ENCODE peak calls at places on chromosomes 13 and 19, in four cellular contexts. One of them, this sample, is unnamed.
A peak's percentile ranks its signal among the peaks of the same experiment; 100 is the strongest.

GRCh38 chr13:25249001-25249543 is 38.2 kb downstream of the MTMR6 start:
- DNase-seq in WERI-Rb-1: peak; percentile 82
- DNase-seq in lower leg skin: no peak
- DNase-seq in endodermal cell: peak; percentile 56
- DNase-seq in this sample: peak; percentile 43

GRCh38 chr13:19818223-19818842 is 35.6 kb upstream of the PSPC1 start:
- DNase-seq in WERI-Rb-1: peak; percentile 92
- DNase-seq in lower leg skin: no peak
- DNase-seq in endodermal cell: peak; percentile 97
- DNase-seq in this sample: peak; percentile 42

GRCh38 chr13:37934339-37935191 is 65.0 kb upstream of the TRPC4 start:
- DNase-seq in WERI-Rb-1: no peak
- DNase-seq in lower leg skin: no peak
- DNase-seq in endodermal cell: no peak
- DNase-seq in this sample: no peak

GRCh38 chr19:51904331-51905165 is at the start of gene ZNF649:
- DNase-seq in WERI-Rb-1: peak; percentile 87
- DNase-seq in lower leg skin: peak; percentile 71
- DNase-seq in endodermal cell: peak; percentile 95
- DNase-seq in this sample: peak; percentile 88

GRCh38 chr13:101416181-101417042 is at the start of gene NALCN:
- DNase-seq in WERI-Rb-1: peak; percentile 58
- DNase-seq in lower leg skin: no peak
- DNase-seq in endodermal cell: peak; percentile 78
- DNase-seq in this sample: peak; percentile 9

GRCh38 chr19:38336638-38337359 is 1.2 kb downstream of the CATSPERG start:
- DNase-seq in WERI-Rb-1: peak; percentile 97
- DNase-seq in lower leg skin: peak; percentile 95
- DNase-seq in endodermal cell: peak; percentile 99
- DNase-seq in this sample: peak; percentile 92

GRCh38 chr19:1947651-1948209 is 6.8 kb downstream of the CSNK1G2 start:
- DNase-seq in WERI-Rb-1: no peak
- DNase-seq in lower leg skin: no peak
- DNase-seq in endodermal cell: no peak
- DNase-seq in this sample: no peak

GRCh38 chr19:31340059-31341025 is 8.9 kb downstream of the TSHZ3 start:
- DNase-seq in WERI-Rb-1: no peak
- DNase-seq in lower leg skin: no peak
- DNase-seq in endodermal cell: no peak
- DNase-seq in this sample: peak; percentile 40

GRCh38 chr19:49875801-49876421 is 1.2 kb downstream of the AKT1S1 start:
- DNase-seq in WERI-Rb-1: peak; percentile 56
- DNase-seq in lower leg skin: peak; percentile 68
- DNase-seq in endodermal cell: peak; percentile 84
- DNase-seq in this sample: no peak

GRCh38 chr19:11495885-11496284 is 9.8 kb downstream of the ZNF653 start:
- DNase-seq in WERI-Rb-1: no peak
- DNase-seq in lower leg skin: no peak
- DNase-seq in endodermal cell: no peak
- DNase-seq in this sample: no peak

GRCh38 chr13:46721054-46721453 is 75.9 kb downstream of the ESD start:
- DNase-seq in WERI-Rb-1: no peak
- DNase-seq in lower leg skin: peak; percentile 49
- DNase-seq in endodermal cell: peak; percentile 74
- DNase-seq in this sample: peak; percentile 68

GRCh38 chr19:18415177-18415867 is 3.9 kb upstream of the SSBP4 start:
- DNase-seq in WERI-Rb-1: no peak
- DNase-seq in lower leg skin: peak; percentile 53
- DNase-seq in endodermal cell: no peak
- DNase-seq in this sample: peak; percentile 97

GRCh38 chr13:104949840-104950805 is 1585.3 kb downstream of the EFNB2 start:
- DNase-seq in WERI-Rb-1: no peak
- DNase-seq in lower leg skin: no peak
- DNase-seq in endodermal cell: no peak
- DNase-seq in this sample: no peak

GRCh38 chr13:31431722-31432137 is 232.0 kb downstream of the B3GLCT start:
- DNase-seq in WERI-Rb-1: peak; percentile 25
- DNase-seq in lower leg skin: peak; percentile 41
- DNase-seq in endodermal cell: peak; percentile 85
- DNase-seq in this sample: peak; percentile 63

GRCh38 chr13:33868343-33868994 is 50.5 kb downstream of the RFC3 start:
- DNase-seq in WERI-Rb-1: no peak
- DNase-seq in lower leg skin: no peak
- DNase-seq in endodermal cell: no peak
- DNase-seq in this sample: no peak

GRCh38 chr19:35117791-35118190 is 2.2 kb downstream of the FXYD3 start:
- DNase-seq in WERI-Rb-1: no peak
- DNase-seq in lower leg skin: no peak
- DNase-seq in endodermal cell: no peak
- DNase-seq in this sample: no peak

GRCh38 chr19:9914001-9914314 is 22.4 kb downstream of the OLFM2 start:
- DNase-seq in WERI-Rb-1: no peak
- DNase-seq in lower leg skin: no peak
- DNase-seq in endodermal cell: peak; percentile 78
- DNase-seq in this sample: no peak

GRCh38 chr19:32829345-32829896 is 40.1 kb downstream of the SLC7A9 start:
- DNase-seq in WERI-Rb-1: no peak
- DNase-seq in lower leg skin: no peak
- DNase-seq in endodermal cell: no peak
- DNase-seq in this sample: no peak

GRCh38 chr13:48138270-48138669 is 43.4 kb upstream of the MED4 start:
- DNase-seq in WERI-Rb-1: no peak
- DNase-seq in lower leg skin: no peak
- DNase-seq in endodermal cell: no peak
- DNase-seq in this sample: no peak

GRCh38 chr13:59409211-59409610 is 754.5 kb downstream of the DIAPH3 start:
- DNase-seq in WERI-Rb-1: peak; percentile 57
- DNase-seq in lower leg skin: no peak
- DNase-seq in endodermal cell: peak; percentile 60
- DNase-seq in this sample: peak; percentile 45

GRCh38 chr19:10848208-10848843 is at the start of gene C19orf38:
- DNase-seq in WERI-Rb-1: no peak
- DNase-seq in lower leg skin: no peak
- DNase-seq in endodermal cell: no peak
- DNase-seq in this sample: peak; percentile 40

GRCh38 chr19:20858218-20858617 is 64.8 kb upstream of the ZNF85 start:
- DNase-seq in WERI-Rb-1: no peak
- DNase-seq in lower leg skin: no peak
- DNase-seq in endodermal cell: peak; percentile 46
- DNase-seq in this sample: no peak

GRCh38 chr13:91684746-91685145 is 286.3 kb downstream of the GPC5 start:
- DNase-seq in WERI-Rb-1: no peak
- DNase-seq in lower leg skin: no peak
- DNase-seq in endodermal cell: no peak
- DNase-seq in this sample: no peak

GRCh38 chr19:39971380-39971841 is 446 bp downstream of the PSMC4 start:
- DNase-seq in WERI-Rb-1: no peak
- DNase-seq in lower leg skin: no peak
- DNase-seq in endodermal cell: no peak
- DNase-seq in this sample: no peak

GRCh38 chr19:37905936-37906867 is at the start of gene WDR87:
- DNase-seq in WERI-Rb-1: peak; percentile 82
- DNase-seq in lower leg skin: peak; percentile 17
- DNase-seq in endodermal cell: peak; percentile 95
- DNase-seq in this sample: peak; percentile 16

GRCh38 chr13:98286814-98287213 is 109.7 kb upstream of the RNF113B start:
- DNase-seq in WERI-Rb-1: no peak
- DNase-seq in lower leg skin: no peak
- DNase-seq in endodermal cell: no peak
- DNase-seq in this sample: no peak

GRCh38 chr13:98289339-98289935 is 112.4 kb upstream of the RNF113B start:
- DNase-seq in WERI-Rb-1: peak; percentile 98
- DNase-seq in lower leg skin: no peak
- DNase-seq in endodermal cell: no peak
- DNase-seq in this sample: no peak

GRCh38 chr13:98285852-98286594 is 109.0 kb upstream of the RNF113B start:
- DNase-seq in WERI-Rb-1: peak; percentile 79
- DNase-seq in lower leg skin: no peak
- DNase-seq in endodermal cell: no peak
- DNase-seq in this sample: no peak

GRCh38 chr13:98284677-98285076 is 107.6 kb upstream of the RNF113B start:
- DNase-seq in WERI-Rb-1: peak; percentile 82
- DNase-seq in lower leg skin: no peak
- DNase-seq in endodermal cell: no peak
- DNase-seq in this sample: no peak

GRCh38 chr13:98285317-98285716 is 108.2 kb upstream of the RNF113B start:
- DNase-seq in WERI-Rb-1: peak; percentile 72
- DNase-seq in lower leg skin: no peak
- DNase-seq in endodermal cell: no peak
- DNase-seq in this sample: no peak
- H3K4me3 ChIP-seq in WERI-Rb-1: peak overlapping the region; percentile 8
- H3K4me3 ChIP-seq in lower leg skin: no peak overlapping the region
- H3K4me3 ChIP-seq in endodermal cell: peak overlapping the region; percentile 48
- H3K4me3 ChIP-seq in this sample: no peak overlapping the region

GRCh38 chr13:28805193-28805819 is 14.8 kb upstream of the MTUS2 start:
- DNase-seq in WERI-Rb-1: peak; percentile 40
- DNase-seq in lower leg skin: no peak
- DNase-seq in endodermal cell: peak; percentile 89
- DNase-seq in this sample: peak; percentile 13
- TF ChIP-seq CTCF in WERI-Rb-1: peak; percentile 39
- TF ChIP-seq CTCF in lower leg skin: no peak
- TF ChIP-seq CTCF in endodermal cell: peak; percentile 81
- TF ChIP-seq CTCF in this sample: peak; percentile 39

GRCh38 chr19:3556423-3556977 is 886 bp downstream of the MFSD12 start:
- DNase-seq in WERI-Rb-1: no peak
- DNase-seq in lower leg skin: no peak
- DNase-seq in endodermal cell: peak; percentile 47
- DNase-seq in this sample: no peak

GRCh38 chr19:3551808-3552095 is 5.6 kb downstream of the MFSD12 start:
- DNase-seq in WERI-Rb-1: no peak
- DNase-seq in lower leg skin: no peak
- DNase-seq in endodermal cell: no peak
- DNase-seq in this sample: no peak

GRCh38 chr19:3555653-3556422 is 1.5 kb downstream of the MFSD12 start:
- DNase-seq in WERI-Rb-1: no peak
- DNase-seq in lower leg skin: no peak
- DNase-seq in endodermal cell: no peak
- DNase-seq in this sample: no peak

GRCh38 chr19:3556978-3557460 is 367 bp downstream of the MFSD12 start:
- DNase-seq in WERI-Rb-1: peak; percentile 47
- DNase-seq in lower leg skin: no peak
- DNase-seq in endodermal cell: peak; percentile 74
- DNase-seq in this sample: no peak

DNA sequence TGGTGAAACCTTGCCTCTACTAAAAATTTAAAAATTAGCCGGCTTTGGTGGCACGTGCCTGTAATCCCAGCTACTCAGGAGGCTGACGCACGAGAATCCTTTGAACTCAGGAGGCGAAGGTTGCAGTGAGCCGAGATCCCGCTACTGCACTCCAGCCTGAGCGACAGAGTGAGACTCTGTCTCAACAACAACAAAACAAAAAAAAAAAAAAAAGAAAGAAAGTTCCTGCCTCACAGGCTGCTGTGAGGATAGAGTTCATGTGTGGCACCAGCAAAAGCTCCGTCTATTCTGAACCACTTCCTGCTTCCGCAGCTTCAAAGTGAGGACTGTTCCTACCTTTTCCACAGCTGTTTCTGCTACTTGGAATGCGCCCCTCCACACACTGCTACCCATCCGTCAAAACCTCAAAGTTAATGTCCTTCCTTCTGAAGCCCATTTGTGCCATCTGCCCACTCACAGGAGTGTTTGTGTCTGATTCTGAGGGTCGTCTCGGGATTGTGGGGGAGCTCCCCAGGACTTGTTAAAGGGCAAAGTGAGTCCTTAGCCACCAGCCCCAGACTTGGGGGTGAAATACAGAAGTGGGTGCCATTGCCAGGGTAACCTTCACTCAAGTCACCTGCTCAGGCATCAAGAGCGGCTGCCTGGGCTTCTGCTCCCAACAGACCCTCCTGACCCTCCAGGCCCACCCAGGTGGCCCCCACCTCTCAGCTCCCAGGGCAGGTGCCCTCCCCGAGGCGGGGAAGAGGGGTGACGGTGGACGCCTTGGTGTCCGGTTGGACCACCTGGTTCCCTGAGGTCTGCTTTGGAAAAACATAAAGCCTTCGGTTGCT is 2.9 kb downstream of the MFSD12 start:
- DNase-seq in WERI-Rb-1: no peak
- DNase-seq in lower leg skin: no peak
- DNase-seq in endodermal cell: no peak
- DNase-seq in this sample: no peak
- H3K4me3 ChIP-seq in WERI-Rb-1: no peak overlapping the region
- H3K4me3 ChIP-seq in lower leg skin: no peak overlapping the region
- H3K4me3 ChIP-seq in endodermal cell: no peak overlapping the region
- H3K4me3 ChIP-seq in this sample: no peak overlapping the region

DNA sequence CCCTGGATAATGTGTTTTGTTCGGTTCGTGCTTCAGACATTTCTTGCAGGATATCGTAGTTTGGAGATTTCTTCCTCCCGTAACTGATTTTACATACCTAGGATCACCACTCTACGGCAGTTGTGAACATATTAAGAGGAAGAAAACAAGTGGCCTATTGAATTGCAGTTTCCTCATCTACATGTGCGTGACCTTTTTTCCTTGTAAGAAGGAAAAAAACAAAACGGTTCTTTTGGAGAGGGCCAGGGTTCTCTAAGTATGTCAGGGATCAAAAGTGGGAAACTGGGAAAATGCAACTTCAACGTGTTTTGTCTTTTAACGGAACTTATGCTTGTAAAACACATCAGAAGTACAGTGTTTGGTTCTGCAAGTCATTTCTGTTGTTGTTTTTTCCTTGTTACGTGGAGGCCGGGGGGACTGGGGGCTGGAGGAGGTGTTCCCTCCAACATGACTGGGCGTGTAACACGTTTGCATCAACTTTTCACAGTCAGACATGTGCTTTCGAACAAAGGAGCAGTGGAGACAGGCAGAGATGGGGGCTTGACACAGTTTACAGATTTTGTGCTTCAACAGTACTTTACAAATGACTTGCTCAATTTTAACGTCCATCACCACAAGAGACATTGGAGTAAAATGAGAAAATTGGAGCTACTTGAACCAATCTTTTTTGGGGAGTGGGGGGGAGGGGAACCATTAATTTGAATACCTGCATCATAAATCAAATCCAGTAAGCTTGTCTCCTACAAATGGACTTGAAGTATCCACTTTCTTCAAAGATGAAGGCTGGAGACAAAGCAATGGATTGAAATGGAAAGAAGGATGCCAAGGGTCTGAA is 3.8 kb downstream of the ZC3H4 start:
- DNase-seq in WERI-Rb-1: no peak
- DNase-seq in lower leg skin: no peak
- DNase-seq in endodermal cell: peak; percentile 58
- DNase-seq in this sample: peak; percentile 62
- TF ChIP-seq CTCF in WERI-Rb-1: no peak
- TF ChIP-seq CTCF in lower leg skin: no peak
- TF ChIP-seq CTCF in endodermal cell: no peak
- TF ChIP-seq CTCF in this sample: no peak

GRCh38 chr19:13398780-13399726 is 107.2 kb downstream of the CACNA1A start:
- DNase-seq in WERI-Rb-1: no peak
- DNase-seq in lower leg skin: no peak
- DNase-seq in endodermal cell: no peak
- DNase-seq in this sample: peak; percentile 93
- H3K4me3 ChIP-seq in WERI-Rb-1: no peak overlapping the region
- H3K4me3 ChIP-seq in lower leg skin: no peak overlapping the region
- H3K4me3 ChIP-seq in endodermal cell: no peak overlapping the region
- H3K4me3 ChIP-seq in this sample: no peak overlapping the region

GRCh38 chr19:14957464-14957863 is 16.2 kb downstream of the OR7C2 start:
- DNase-seq in WERI-Rb-1: no peak
- DNase-seq in lower leg skin: no peak
- DNase-seq in endodermal cell: no peak
- DNase-seq in this sample: no peak
- TF ChIP-seq CTCF in WERI-Rb-1: no peak
- TF ChIP-seq CTCF in lower leg skin: no peak
- TF ChIP-seq CTCF in endodermal cell: no peak
- TF ChIP-seq CTCF in this sample: no peak